ENCODE peak calls at places on chromosomes 13 and 19, in six cellular contexts. Q, R, V, T, E and H are unnamed samples.
A peak's percentile ranks its signal among the peaks of the same experiment; 100 is the strongest.

GRCh38 chr13:101979825-101980224 is 422.0 kb downstream of the FGF14 start:
- DNase-seq in Q (peak; percentile 10), R (no peak), V (no peak), T (no peak), E (no peak), H (no peak)

GRCh38 chr19:45900661-45901431 is 1.6 kb downstream of the MYPOP start:
- DNase-seq in Q (no peak), R (no peak), V (no peak), T (no peak), E (no peak), H (no peak)

GRCh38 chr13:111458739-111459138 is 138.3 kb downstream of the TEX29 start:
- DNase-seq in Q (no peak), R (no peak), V (no peak), T (no peak), E (no peak), H (no peak)

GRCh38 chr19:51637362-51637978 is 7.3 kb upstream of the SIGLEC5 start:
- DNase-seq in Q (no peak), R (no peak), V (no peak), T (no peak), E (no peak), H (no peak)

GRCh38 chr19:56076413-56076998 is 44.6 kb downstream of the ZNF787 start:
- DNase-seq in Q (peak; percentile 43), R (no peak), V (peak; percentile 14), T (no peak), E (peak; percentile 27), H (no peak)

GRCh38 chr13:105925496-105925895 is 610.0 kb downstream of the EFNB2 start:
- DNase-seq in Q (no peak), R (no peak), V (no peak), T (no peak), E (no peak), H (no peak)

GRCh38 chr19:17527326-17527725 is 15.9 kb downstream of the PGLS start:
- DNase-seq in Q (no peak), R (no peak), V (no peak), T (no peak), E (no peak), H (no peak)

GRCh38 chr13:40665754-40666057 is 735 bp downstream of the FOXO1 start:
- DNase-seq in Q (no peak), R (no peak), V (no peak), T (no peak), E (peak; percentile 42), H (no peak)

GRCh38 chr19:46824887-46825730 is 25.5 kb downstream of the AP2S1 start:
- DNase-seq in Q (no peak), R (no peak), V (no peak), T (no peak), E (no peak), H (no peak)

GRCh38 chr13:40958655-40959054 is 60.5 kb downstream of the ELF1 start:
- DNase-seq in Q (no peak), R (no peak), V (no peak), T (no peak), E (no peak), H (no peak)

GRCh38 chr19:53294786-53295441 is 27.4 kb upstream of the VN1R4 start:
- DNase-seq in Q (no peak), R (no peak), V (no peak), T (no peak), E (no peak), H (no peak)

GRCh38 chr13:44249439-44249838 is 124.2 kb upstream of the SERP2 start:
- DNase-seq in Q (no peak), R (no peak), V (no peak), T (peak; percentile 51), E (no peak), H (no peak)

GRCh38 chr13:48500652-48501197 is 32.2 kb downstream of the RCBTB2 start:
- DNase-seq in Q (no peak), R (no peak), V (no peak), T (peak; percentile 84), E (no peak), H (peak; percentile 20)

GRCh38 chr19:53409505-53410204 is 14.7 kb downstream of the ZNF765 start:
- DNase-seq in Q (no peak), R (no peak), V (no peak), T (no peak), E (no peak), H (no peak)

GRCh38 chr13:70829748-70830147 is 721.5 kb upstream of the KLHL1 start:
- DNase-seq in Q (no peak), R (no peak), V (no peak), T (no peak), E (no peak), H (no peak)

GRCh38 chr13:104773775-104774174 is 1707.6 kb upstream of the SLC10A2 start:
- DNase-seq in Q (peak; percentile 78), R (no peak), V (no peak), T (peak; percentile 7), E (no peak), H (no peak)

GRCh38 chr13:93755341-93755740 is 528.7 kb downstream of the GPC6 start:
- DNase-seq in Q (no peak), R (no peak), V (no peak), T (no peak), E (no peak), H (no peak)

GRCh38 chr13:25844559-25845434 is 207.0 kb downstream of the SHISA2 start:
- DNase-seq in Q (no peak), R (no peak), V (no peak), T (no peak), E (no peak), H (no peak)

GRCh38 chr13:109243311-109243951 is 543.0 kb downstream of the IRS2 start:
- DNase-seq in Q (no peak), R (no peak), V (peak; percentile 3), T (peak; percentile 87), E (no peak), H (no peak)

GRCh38 chr19:47547175-47547574 is 25.8 kb downstream of the ZNF541 start:
- DNase-seq in Q (no peak), R (no peak), V (no peak), T (no peak), E (no peak), H (no peak)

GRCh38 chr13:42996584-42996983 is 4.5 kb upstream of the EPSTI1 start:
- DNase-seq in Q (no peak), R (no peak), V (no peak), T (peak; percentile 74), E (no peak), H (no peak)